ENCODE peak calls at places on chromosome 6, in nine cellular contexts. P is NCI-H1436, A is mesendoderm, L is M059J, V is HTR-8/SVneo, S is SK-N-SH, W is hepatic stellate cell, B is Calu3, O is GM04504. G is an unnamed sample.

GRCh38 chr6:142940487-142940886 is 4.5 kb downstream of the HIVEP2 start:
- DNase-seq in P (no peak), A (peak; percentile 63), L (peak; percentile 86), V (no peak), S (no peak), W (peak; percentile 64), B (no peak), O (no peak), G (no peak)

GRCh38 chr6:143555071-143555492 is 43.6 kb upstream of the FUCA2 start:
- DNase-seq in P (no peak), A (no peak), L (no peak), V (no peak), S (peak; percentile 45), W (no peak), B (no peak), O (no peak), G (no peak)

GRCh38 chr6:164749126-164749758 is 560.2 kb downstream of the C6orf118 start:
- DNase-seq in P (peak; percentile 2), A (no peak), L (peak; percentile 43), V (no peak), S (peak; percentile 61), W (no peak), B (no peak), O (peak; percentile 16), G (peak; percentile 73)

GRCh38 chr6:108074057-108074358 is 533 bp downstream of the OSTM1 start:
- DNase-seq in P (no peak), A (no peak), L (peak; percentile 45), V (no peak), S (no peak), W (no peak), B (no peak), O (no peak), G (no peak)

GRCh38 chr6:4435981-4436445 is 300.6 kb upstream of the ECI2 start:
- DNase-seq in P (no peak), A (no peak), L (no peak), V (no peak), S (no peak), W (no peak), B (no peak), O (no peak), G (no peak)

GRCh38 chr6:148203281-148203925 is 139.2 kb upstream of the SASH1 start:
- DNase-seq in P (no peak), A (no peak), L (peak; percentile 38), V (no peak), S (no peak), W (no peak), B (no peak), O (no peak), G (peak; percentile 78)

GRCh38 chr6:116450769-116451740 is 10.1 kb upstream of the CALHM6 start:
- DNase-seq in P (no peak), A (no peak), L (peak; percentile 5), V (no peak), S (no peak), W (no peak), B (peak; percentile 59), O (no peak), G (no peak)

GRCh38 chr6:30129270-30129669 is 6.7 kb upstream of the TRIM40 start:
- DNase-seq in P (no peak), A (no peak), L (no peak), V (no peak), S (no peak), W (no peak), B (no peak), O (no peak), G (no peak)